ENCODE peak calls at places on chromosomes 11 and 22, in five cellular contexts. One of them, this sample, is unnamed.

GRCh38 chr11:29781268-29781667 is 235.6 kb downstream of the KCNA4 start:
- DNase-seq in upper lobe of right lung: no peak
- DNase-seq in GM12864: no peak
- DNase-seq in HFFc6: no peak
- DNase-seq in mammary epithelial cell: no peak
- DNase-seq in this sample: no peak

GRCh38 chr22:24386814-24387550 is 40.4 kb upstream of the ADORA2A start:
- DNase-seq in mammary epithelial cell: no peak
- DNase-seq in GM12864: no peak
- DNase-seq in upper lobe of right lung: no peak
- DNase-seq in HFFc6: no peak
- DNase-seq in this sample: no peak

GRCh38 chr11:30143098-30143705 is 87.6 kb upstream of the FSHB start:
- DNase-seq in HFFc6: peak
- DNase-seq in mammary epithelial cell: peak
- DNase-seq in GM12864: peak
- DNase-seq in upper lobe of right lung: no peak
- DNase-seq in this sample: no peak

GRCh38 chr11:121757480-121758125 is 304.8 kb upstream of the SORL1-AS1 start:
- DNase-seq in mammary epithelial cell: peak
- DNase-seq in GM12864: no peak
- DNase-seq in upper lobe of right lung: no peak
- DNase-seq in HFFc6: no peak
- DNase-seq in this sample: no peak

GRCh38 chr22:28397324-28397723 is 282.3 kb downstream of the TTC28 start:
- DNase-seq in upper lobe of right lung: no peak
- DNase-seq in HFFc6: no peak
- DNase-seq in mammary epithelial cell: no peak
- DNase-seq in GM12864: no peak
- DNase-seq in this sample: no peak

GRCh38 chr11:62544521-62545436 is 1.8 kb downstream of the AHNAK start:
- DNase-seq in mammary epithelial cell: no peak
- DNase-seq in upper lobe of right lung: no peak
- DNase-seq in GM12864: no peak
- DNase-seq in HFFc6: no peak
- DNase-seq in this sample: no peak

GRCh38 chr11:32426819-32427615 is 8.3 kb downstream of the WT1 start:
- DNase-seq in HFFc6: no peak
- DNase-seq in mammary epithelial cell: no peak
- DNase-seq in upper lobe of right lung: no peak
- DNase-seq in GM12864: no peak
- DNase-seq in this sample: no peak

GRCh38 chr11:17852246-17852645 is 117.7 kb downstream of the KCNC1 start:
- DNase-seq in mammary epithelial cell: no peak
- DNase-seq in GM12864: no peak
- DNase-seq in HFFc6: no peak
- DNase-seq in upper lobe of right lung: no peak
- DNase-seq in this sample: no peak

GRCh38 chr11:95359756-95360155 is 128.8 kb upstream of the SESN3 start:
- DNase-seq in HFFc6: no peak
- DNase-seq in GM12864: no peak
- DNase-seq in mammary epithelial cell: peak
- DNase-seq in upper lobe of right lung: no peak
- DNase-seq in this sample: no peak

GRCh38 chr11:20488352-20488751 is 100.8 kb downstream of the PRMT3 start:
- DNase-seq in mammary epithelial cell: no peak
- DNase-seq in HFFc6: no peak
- DNase-seq in upper lobe of right lung: no peak
- DNase-seq in GM12864: no peak
- DNase-seq in this sample: no peak

GRCh38 chr11:44564198-44564597 is 1.3 kb upstream of the CD82 start:
- DNase-seq in mammary epithelial cell: peak
- DNase-seq in HFFc6: no peak
- DNase-seq in upper lobe of right lung: no peak
- DNase-seq in GM12864: no peak
- DNase-seq in this sample: no peak

GRCh38 chr11:65560555-65561418 is 2.6 kb upstream of the LTBP3 start:
- DNase-seq in HFFc6: no peak
- DNase-seq in GM12864: no peak
- DNase-seq in mammary epithelial cell: peak
- DNase-seq in upper lobe of right lung: no peak
- DNase-seq in this sample: peak

GRCh38 chr11:95912902-95913560 is 10.9 kb downstream of the MTMR2 start:
- DNase-seq in HFFc6: peak
- DNase-seq in GM12864: no peak
- DNase-seq in mammary epithelial cell: peak
- DNase-seq in upper lobe of right lung: no peak
- DNase-seq in this sample: no peak

GRCh38 chr11:20909995-20910726 is 240.8 kb downstream of the NELL1 start:
- DNase-seq in upper lobe of right lung: no peak
- DNase-seq in HFFc6: no peak
- DNase-seq in GM12864: no peak
- DNase-seq in mammary epithelial cell: no peak
- DNase-seq in this sample: no peak

GRCh38 chr11:11416502-11416901 is 63.5 kb upstream of the CSNK2A3 start:
- DNase-seq in upper lobe of right lung: no peak
- DNase-seq in HFFc6: peak
- DNase-seq in GM12864: no peak
- DNase-seq in mammary epithelial cell: peak
- DNase-seq in this sample: no peak

GRCh38 chr11:87548797-87549196 is 511.1 kb downstream of the TMEM135 start:
- DNase-seq in upper lobe of right lung: no peak
- DNase-seq in HFFc6: no peak
- DNase-seq in mammary epithelial cell: no peak
- DNase-seq in GM12864: no peak
- DNase-seq in this sample: no peak

GRCh38 chr11:9799901-9800300 is 136.0 kb downstream of the SWAP70 start:
- DNase-seq in GM12864: no peak
- DNase-seq in HFFc6: peak
- DNase-seq in mammary epithelial cell: no peak
- DNase-seq in upper lobe of right lung: no peak
- DNase-seq in this sample: no peak

GRCh38 chr11:85806016-85806415 is 4.9 kb downstream of the SYTL2 start:
- DNase-seq in mammary epithelial cell: no peak
- DNase-seq in GM12864: no peak
- DNase-seq in HFFc6: no peak
- DNase-seq in upper lobe of right lung: no peak
- DNase-seq in this sample: no peak

GRCh38 chr11:35974878-35975578 is 31.2 kb downstream of the LDLRAD3 start:
- DNase-seq in HFFc6: no peak
- DNase-seq in upper lobe of right lung: no peak
- DNase-seq in mammary epithelial cell: no peak
- DNase-seq in GM12864: no peak
- DNase-seq in this sample: no peak

GRCh38 chr11:133819916-133820315 is 25.4 kb downstream of the SPATA19 start:
- DNase-seq in upper lobe of right lung: no peak
- DNase-seq in HFFc6: no peak
- DNase-seq in mammary epithelial cell: no peak
- DNase-seq in GM12864: no peak
- DNase-seq in this sample: no peak

GRCh38 chr22:28137036-28137435 is 218.0 kb upstream of the PITPNB start:
- DNase-seq in HFFc6: no peak
- DNase-seq in mammary epithelial cell: no peak
- DNase-seq in upper lobe of right lung: no peak
- DNase-seq in GM12864: no peak
- DNase-seq in this sample: no peak

GRCh38 chr11:33044281-33044680 is 4.9 kb downstream of the TCP11L1 start:
- DNase-seq in HFFc6: peak
- DNase-seq in GM12864: no peak
- DNase-seq in upper lobe of right lung: no peak
- DNase-seq in mammary epithelial cell: peak
- DNase-seq in this sample: no peak

GRCh38 chr22:27045103-27045940 is 387.9 kb downstream of the MIAT start:
- DNase-seq in HFFc6: peak
- DNase-seq in GM12864: no peak
- DNase-seq in mammary epithelial cell: peak
- DNase-seq in upper lobe of right lung: no peak
- DNase-seq in this sample: no peak

GRCh38 chr22:20619042-20619892 is 111.9 kb downstream of the MED15 start:
- DNase-seq in upper lobe of right lung: no peak
- DNase-seq in mammary epithelial cell: no peak
- DNase-seq in HFFc6: no peak
- DNase-seq in GM12864: no peak
- DNase-seq in this sample: no peak

GRCh38 chr11:115724709-115725108 is 220.5 kb upstream of the CADM1 start:
- DNase-seq in upper lobe of right lung: no peak
- DNase-seq in HFFc6: no peak
- DNase-seq in mammary epithelial cell: peak
- DNase-seq in GM12864: no peak
- DNase-seq in this sample: no peak

GRCh38 chr11:13251961-13252360 is 25.6 kb upstream of the BMAL1 start:
- DNase-seq in upper lobe of right lung: no peak
- DNase-seq in GM12864: no peak
- DNase-seq in HFFc6: no peak
- DNase-seq in mammary epithelial cell: no peak
- DNase-seq in this sample: no peak

GRCh38 chr11:13247606-13248320 is 29.8 kb upstream of the BMAL1 start:
- DNase-seq in upper lobe of right lung: no peak
- DNase-seq in mammary epithelial cell: no peak
- DNase-seq in HFFc6: no peak
- DNase-seq in GM12864: no peak
- DNase-seq in this sample: no peak

GRCh38 chr11:13249177-13249576 is 28.4 kb upstream of the BMAL1 start:
- DNase-seq in upper lobe of right lung: no peak
- DNase-seq in HFFc6: no peak
- DNase-seq in mammary epithelial cell: no peak
- DNase-seq in GM12864: no peak
- DNase-seq in this sample: no peak

DNA sequence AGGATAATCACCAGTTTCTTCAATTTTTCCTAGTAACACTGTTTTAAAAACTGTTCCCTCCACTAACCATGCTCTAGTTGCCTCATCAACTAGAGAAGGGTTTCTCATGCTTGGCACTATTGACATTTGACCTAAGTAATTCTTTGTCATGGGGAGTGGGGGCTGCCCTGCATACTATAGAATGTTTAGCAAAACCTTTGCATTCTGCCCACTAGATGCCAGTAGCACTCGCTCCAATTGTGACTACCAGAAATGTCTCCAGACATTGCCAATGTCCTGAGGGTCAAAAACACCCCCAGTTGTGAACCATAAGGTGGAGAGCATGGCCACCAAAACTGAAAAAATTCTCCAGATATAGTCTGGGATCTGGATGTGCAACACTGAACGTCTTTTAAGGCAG is 27.6 kb upstream of the BMAL1 start:
- DNase-seq in GM12864: no peak
- DNase-seq in HFFc6: peak
- DNase-seq in mammary epithelial cell: peak
- DNase-seq in upper lobe of right lung: no peak
- DNase-seq in this sample: no peak
- TF ChIP-seq CTCF in GM12864: peak
- TF ChIP-seq CTCF in HFFc6: peak
- TF ChIP-seq CTCF in mammary epithelial cell: peak
- TF ChIP-seq CTCF in upper lobe of right lung: peak
- TF ChIP-seq CTCF in this sample: peak

DNA sequence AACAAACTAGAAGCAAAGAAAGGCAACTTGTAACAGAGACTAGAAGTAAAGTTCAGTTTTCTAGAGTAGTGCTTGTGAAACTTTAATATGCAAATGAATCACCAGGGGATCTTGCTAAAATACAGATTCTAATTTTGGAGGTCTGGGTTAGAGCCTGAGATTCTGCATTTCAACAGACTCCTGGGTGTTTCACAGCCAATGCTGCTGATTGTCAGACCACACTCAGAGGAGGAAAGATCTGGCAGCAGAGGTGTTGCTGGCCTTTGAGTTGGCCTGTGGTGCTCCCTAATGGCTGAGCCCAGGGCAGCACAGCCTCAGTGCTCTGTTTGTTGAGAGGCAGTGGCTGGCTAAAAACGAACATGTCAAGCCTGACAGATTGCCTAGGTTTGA is 5.4 kb downstream of the CRY2 start:
- DNase-seq in upper lobe of right lung: no peak
- DNase-seq in HFFc6: no peak
- DNase-seq in mammary epithelial cell: no peak
- DNase-seq in GM12864: no peak
- DNase-seq in this sample: no peak
- TF ChIP-seq CTCF in upper lobe of right lung: no peak
- TF ChIP-seq CTCF in HFFc6: no peak
- TF ChIP-seq CTCF in mammary epithelial cell: no peak
- TF ChIP-seq CTCF in GM12864: peak
- TF ChIP-seq CTCF in this sample: no peak

DNA sequence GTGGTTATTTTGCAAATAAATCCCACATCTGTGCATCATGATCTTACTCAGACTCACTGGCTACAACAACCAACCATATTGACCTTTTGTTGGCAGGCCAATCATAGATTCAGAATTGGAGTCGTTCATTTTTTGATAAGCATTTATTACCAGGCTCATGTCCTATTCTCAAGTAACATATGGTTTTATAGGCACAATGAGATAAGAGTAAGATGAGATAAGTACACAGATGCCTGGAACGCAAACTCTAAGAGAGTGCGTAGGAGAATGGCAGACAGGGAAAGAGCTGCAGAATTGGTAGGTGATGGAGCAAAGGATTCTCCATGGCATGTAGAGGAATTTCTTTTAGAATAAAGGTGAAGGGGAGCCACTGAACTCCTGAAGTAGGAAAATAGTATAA is 71.7 kb upstream of the SLC5A12 start:
- DNase-seq in mammary epithelial cell: no peak
- DNase-seq in GM12864: no peak
- DNase-seq in upper lobe of right lung: no peak
- DNase-seq in HFFc6: no peak
- DNase-seq in this sample: no peak
- TF ChIP-seq CTCF in mammary epithelial cell: no peak
- TF ChIP-seq CTCF in GM12864: no peak
- TF ChIP-seq CTCF in upper lobe of right lung: no peak
- TF ChIP-seq CTCF in HFFc6: no peak
- TF ChIP-seq CTCF in this sample: no peak

DNA sequence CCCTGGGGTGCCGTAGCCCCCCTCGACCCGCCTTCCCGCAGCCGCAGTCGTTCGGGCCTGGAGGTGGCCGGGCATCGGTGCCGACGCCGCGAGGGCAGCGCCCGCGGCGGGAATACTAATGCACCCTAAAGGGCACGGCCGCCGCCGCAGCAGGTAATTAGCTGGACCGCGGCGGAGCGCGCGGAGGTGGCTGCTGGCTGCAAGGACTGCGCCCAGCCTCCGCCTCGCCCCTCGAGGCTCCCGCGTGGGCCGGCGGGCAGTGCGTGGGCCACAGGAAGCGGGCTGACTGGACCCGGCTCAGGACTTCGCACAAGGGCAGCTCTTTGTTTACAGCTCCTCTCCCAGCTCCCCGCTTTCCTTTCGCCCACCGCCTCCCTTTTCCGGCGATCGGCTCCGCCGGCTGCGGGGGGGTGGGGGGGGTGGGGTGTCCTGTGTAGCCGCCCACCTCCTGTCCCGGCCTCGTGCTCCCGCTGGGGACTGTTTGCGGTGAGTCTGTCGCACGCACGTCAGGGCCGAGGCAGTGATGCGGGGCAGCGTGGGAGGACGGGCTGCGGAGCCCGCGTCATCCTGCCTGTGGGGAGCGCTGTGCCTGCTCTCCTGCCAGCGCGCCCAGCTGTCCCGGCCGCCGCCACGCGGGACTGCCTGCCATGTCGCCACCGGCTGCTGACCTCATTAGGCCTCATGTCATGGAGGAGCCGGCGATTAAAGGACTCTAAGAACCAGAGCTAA is 53.2 kb downstream of the GRIK4 start:
- DNase-seq in upper lobe of right lung: no peak
- DNase-seq in HFFc6: peak
- DNase-seq in GM12864: peak
- DNase-seq in mammary epithelial cell: no peak
- DNase-seq in this sample: peak
- TF ChIP-seq CTCF in upper lobe of right lung: peak
- TF ChIP-seq CTCF in HFFc6: peak
- TF ChIP-seq CTCF in GM12864: peak
- TF ChIP-seq CTCF in mammary epithelial cell: no peak
- TF ChIP-seq CTCF in this sample: peak